ENCODE peak calls at places on chromosomes 11 and 22, in five cellular contexts. K is ovary, Y is IMR-90, Q is gastrocnemius medialis, P is astrocyte of the spinal cord. A is an unnamed sample.
A peak's percentile ranks its signal among the peaks of the same experiment; 100 is the strongest.

GRCh38 chr11:106872246-106872645 is 146.0 kb downstream of the GUCY1A2 start:
- DNase-seq in Y (no peak), K (no peak), Q (no peak), P (no peak), A (no peak)

GRCh38 chr11:99554232-99554903 is 533.6 kb downstream of the CNTN5 start:
- DNase-seq in Y (no peak), P (no peak), K (no peak), Q (no peak), A (no peak)

GRCh38 chr11:7423946-7424345 is 61.4 kb upstream of the OLFML1 start:
- DNase-seq in Q (no peak), Y (no peak), P (no peak), K (no peak), A (no peak)

GRCh38 chr11:120128392-120129172 is 9.3 kb downstream of the TRIM29 start:
- DNase-seq in Y (peak; percentile 8), P (peak; percentile 20), Q (no peak), K (peak; percentile 7), A (no peak)

GRCh38 chr22:29503811-29504372 is 23.9 kb downstream of the NEFH start:
- DNase-seq in P (peak; percentile 82), Q (peak; percentile 16), K (peak; percentile 66), Y (peak; percentile 79), A (peak; percentile 63)

GRCh38 chr11:47104337-47104950 is 72.2 kb downstream of the ARFGAP2 start:
- DNase-seq in K (no peak), P (peak; percentile 45), Q (no peak), Y (peak; percentile 40), A (no peak)

GRCh38 chr11:75602916-75603315 is 40.9 kb downstream of the SERPINH1 start:
- DNase-seq in P (peak; percentile 52), Y (peak; percentile 33), Q (no peak), K (no peak), A (no peak)

GRCh38 chr22:26188341-26188740 is 19.1 kb downstream of the SEZ6L start:
- DNase-seq in Y (no peak), P (no peak), Q (no peak), K (no peak), A (no peak)

GRCh38 chr11:120098503-120099054 is 39.3 kb downstream of the TRIM29 start:
- DNase-seq in Y (no peak), Q (no peak), K (no peak), P (no peak), A (no peak)

GRCh38 chr22:44217346-44217745 is 36.6 kb downstream of the PARVG start:
- DNase-seq in Y (no peak), P (no peak), Q (no peak), K (no peak), A (no peak)

GRCh38 chr11:117177534-117178209 is 871 bp upstream of the SIDT2 start:
- DNase-seq in Y (no peak), Q (no peak), K (no peak), P (no peak), A (no peak)

GRCh38 chr11:125088576-125089455 is 22.6 kb downstream of the TMEM218 start:
- DNase-seq in Y (no peak), P (no peak), Q (no peak), K (no peak), A (no peak)

GRCh38 chr11:65425105-65425970 is 2.7 kb downstream of the NEAT1 start:
- DNase-seq in P (peak; percentile 74), Y (peak; percentile 78), K (peak; percentile 37), Q (no peak), A (peak; percentile 38)

GRCh38 chr11:17263803-17264202 is 12.7 kb upstream of the NUCB2 start:
- DNase-seq in Y (peak; percentile 70), K (no peak), Q (no peak), P (peak; percentile 34), A (no peak)

GRCh38 chr22:41822289-41823057 is 10.4 kb upstream of the SREBF2 start:
- DNase-seq in Y (peak; percentile 82), Q (no peak), K (no peak), P (peak; percentile 69), A (no peak)

GRCh38 chr22:29587938-29588699 is 7.2 kb upstream of the NIPSNAP1 start:
- DNase-seq in Y (peak; percentile 92), P (peak; percentile 80), Q (no peak), K (no peak), A (peak; percentile 13)

DNA sequence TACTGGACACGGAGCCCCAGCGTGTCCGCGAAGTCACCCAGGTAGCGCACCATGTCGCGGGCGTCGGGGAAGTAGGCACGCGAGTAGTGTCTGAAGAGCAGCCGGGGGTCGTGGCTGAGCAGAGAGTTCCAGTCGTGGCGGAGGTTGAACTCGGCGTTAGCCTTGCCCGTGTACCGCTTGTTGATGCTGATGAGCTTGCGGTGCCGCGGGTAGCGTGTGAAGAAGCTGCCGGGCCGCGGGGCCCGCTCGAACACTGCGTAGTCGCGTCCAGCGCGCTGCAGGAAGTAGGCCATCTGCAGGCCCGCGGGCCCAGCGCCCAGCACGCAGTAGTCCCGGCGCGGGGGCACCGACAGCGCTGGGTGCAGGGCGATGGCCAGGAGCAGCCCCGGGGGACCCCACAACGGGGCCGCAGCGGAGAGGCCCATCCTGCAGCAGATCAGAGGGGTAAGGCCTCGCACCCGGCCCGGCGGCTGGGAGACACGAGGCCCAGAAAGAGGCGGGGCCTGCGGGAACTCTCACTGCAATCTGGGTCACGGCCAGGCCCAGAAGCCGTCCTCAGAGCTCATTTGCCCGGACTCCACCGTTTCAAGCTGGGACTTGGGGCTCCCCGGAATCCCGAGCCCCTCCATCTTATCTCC is 723 bp downstream of the FOXRED2 start:
- DNase-seq in Q (no peak), P (no peak), K (peak; percentile 62), Y (no peak), A (no peak)
- H3K4me3 ChIP-seq in Q (peak overlapping the region; percentile 55), P (peak overlapping the region; percentile 40), K (no peak overlapping the region), Y (no peak overlapping the region), A (no peak overlapping the region)

GRCh38 chr11:864118-864827 is 21.6 kb downstream of the TSPAN4 start:
- DNase-seq in Y (no peak), K (no peak), Q (no peak), P (no peak), A (no peak)
- TF ChIP-seq CTCF in Y (no peak), K (no peak), Q (no peak), P (no peak), A (no peak)

GRCh38 chr22:37601540-37602442 is 6.8 kb upstream of the GGA1 start:
- DNase-seq in K (no peak), Q (no peak), P (peak; percentile 19), Y (peak; percentile 33), A (no peak)

GRCh38 chr22:37604875-37605274 is 3.8 kb upstream of the GGA1 start:
- DNase-seq in P (no peak), Y (no peak), K (no peak), Q (no peak), A (no peak)

GRCh38 chr22:37599161-37599560 is 9.5 kb upstream of the GGA1 start:
- DNase-seq in Q (no peak), Y (no peak), P (no peak), K (no peak), A (no peak)

GRCh38 chr22:37604074-37604473 is 4.6 kb upstream of the GGA1 start:
- DNase-seq in Y (no peak), Q (no peak), K (no peak), P (no peak), A (no peak)

GRCh38 chr22:37601203-37601539 is 7.5 kb upstream of the GGA1 start:
- DNase-seq in Q (no peak), P (no peak), K (no peak), Y (no peak), A (no peak)
- H3K4me3 ChIP-seq in Q (no peak overlapping the region), P (no peak overlapping the region), K (no peak overlapping the region), Y (no peak overlapping the region), A (no peak overlapping the region)

DNA sequence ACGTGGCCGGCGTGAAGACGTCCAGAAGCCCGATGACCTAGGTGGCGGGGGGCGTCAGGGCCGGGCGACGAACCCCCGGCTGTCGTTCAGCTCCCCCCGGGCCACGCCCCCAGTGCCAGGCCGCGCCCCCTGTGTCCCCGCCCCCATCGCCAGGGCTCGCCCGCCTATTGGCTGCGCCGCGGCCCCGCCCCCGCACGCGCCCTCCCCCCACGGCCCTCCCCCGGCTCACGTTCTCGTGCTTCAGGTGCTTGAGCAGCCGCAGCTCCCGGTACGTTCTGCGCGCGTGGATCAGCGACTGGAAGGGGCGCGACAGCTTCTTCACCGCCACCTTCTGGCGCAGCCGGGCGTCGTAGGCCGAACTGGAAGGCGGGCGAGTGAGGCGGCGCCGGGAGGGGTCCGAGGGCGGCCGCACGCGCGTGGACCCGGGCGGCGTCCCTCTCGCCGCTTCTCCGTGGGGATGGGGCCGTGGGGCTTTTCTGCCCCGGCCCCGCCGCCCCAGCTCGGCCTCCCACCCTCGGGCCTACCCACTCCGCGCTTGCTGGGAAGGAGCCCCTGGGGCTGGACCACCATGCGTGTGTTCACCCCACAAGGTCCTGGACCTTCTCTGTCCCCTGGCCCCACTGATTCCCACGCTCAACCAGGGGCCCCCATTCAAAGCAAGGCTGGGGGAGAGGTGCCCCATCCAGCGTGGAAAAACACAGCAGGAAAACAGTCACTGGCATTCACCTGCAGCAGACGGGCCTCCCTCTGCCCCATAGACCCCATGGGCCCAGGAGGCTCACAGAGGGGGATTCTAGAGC is 2.4 kb downstream of the MAPK11 start:
- DNase-seq in Y (peak; percentile 38), K (peak; percentile 86), P (peak; percentile 38), Q (peak; percentile 81), A (peak; percentile 78)
- TF ChIP-seq CTCF in Y (peak; percentile 33), K (no peak), P (peak; percentile 32), Q (peak; percentile 64), A (peak; percentile 14)

A was measured in thyroid gland.